ENCODE peak calls at places on chromosomes 6 and 20, in eight cellular contexts. W is fibroblast of lung, R is psoas muscle, I is A549, M is hepatocyte, L is cardiac muscle cell, U is right atrium auricular region, D is IMR-90. Z is an unnamed sample.

GRCh38 chr6:112207131-112207530 is 47.2 kb downstream of the LAMA4 start:
- DNase-seq in W (peak; percentile 62), R (no peak), I (no peak), M (no peak), L (no peak), U (no peak), D (no peak), Z (no peak)

GRCh38 chr20:4853004-4853403 is 131.3 kb downstream of the PRND start:
- DNase-seq in W (no peak), R (no peak), I (no peak), M (no peak), L (no peak), U (no peak), D (no peak), Z (no peak)

GRCh38 chr6:474454-475185 is 83.1 kb downstream of the IRF4 start:
- DNase-seq in W (no peak), R (no peak), I (no peak), M (no peak), L (peak; percentile 13), U (no peak), D (no peak), Z (no peak)

GRCh38 chr20:23907579-23907978 is 28.0 kb upstream of the CST5 start:
- DNase-seq in W (no peak), R (no peak), I (no peak), M (no peak), L (no peak), U (no peak), D (no peak), Z (no peak)

GRCh38 chr6:27157461-27158315 is 89.8 kb upstream of the PRSS16 start:
- DNase-seq in W (peak; percentile 72), R (peak; percentile 74), I (peak; percentile 87), M (peak; percentile 86), L (peak; percentile 70), U (no peak), D (peak; percentile 77), Z (no peak)

GRCh38 chr6:28977351-28978136 is 27.6 kb downstream of the ZNF311 start:
- DNase-seq in W (peak; percentile 56), R (peak; percentile 60), I (no peak), M (peak; percentile 19), L (peak; percentile 84), U (no peak), D (peak; percentile 50), Z (no peak)

GRCh38 chr20:61924858-61925554 is 140.7 kb downstream of the TAF4 start:
- DNase-seq in W (no peak), R (peak; percentile 38), I (no peak), M (no peak), L (no peak), U (no peak), D (no peak), Z (no peak)

GRCh38 chr20:15851576-15852075 is 721.6 kb downstream of the KIF16B start:
- DNase-seq in W (no peak), R (no peak), I (no peak), M (no peak), L (no peak), U (no peak), D (no peak), Z (no peak)

GRCh38 chr6:148392611-148393160 is 50.0 kb downstream of the SASH1 start:
- DNase-seq in W (peak; percentile 41), R (no peak), I (no peak), M (no peak), L (no peak), U (no peak), D (no peak), Z (no peak)

GRCh38 chr6:152071318-152071717 is 263.8 kb downstream of the ESR1 start:
- DNase-seq in W (no peak), R (no peak), I (no peak), M (no peak), L (no peak), U (no peak), D (no peak), Z (no peak)

GRCh38 chr6:86888311-86888710 is 49.0 kb upstream of the HTR1E start:
- DNase-seq in W (no peak), R (no peak), I (no peak), M (no peak), L (no peak), U (no peak), D (no peak), Z (no peak)

GRCh38 chr6:19929312-19929711 is 92.1 kb downstream of the ID4 start:
- DNase-seq in W (no peak), R (no peak), I (no peak), M (no peak), L (no peak), U (no peak), D (no peak), Z (no peak)

GRCh38 chr6:40379811-40380210 is 207.4 kb downstream of the LRFN2 start:
- DNase-seq in W (no peak), R (no peak), I (no peak), M (no peak), L (no peak), U (no peak), D (no peak), Z (no peak)

GRCh38 chr6:162198072-162198471 is 529.5 kb downstream of the PRKN start:
- DNase-seq in W (no peak), R (no peak), I (no peak), M (no peak), L (no peak), U (no peak), D (no peak), Z (no peak)

GRCh38 chr6:169993861-169994481 is 242.5 kb downstream of the ERMARD start:
- DNase-seq in W (no peak), R (no peak), I (no peak), M (no peak), L (no peak), U (no peak), D (no peak), Z (no peak)

GRCh38 chr6:31945507-31946369 is at the start of gene CFB:
- DNase-seq in W (peak; percentile 80), R (peak; percentile 87), I (peak; percentile 57), M (peak; percentile 89), L (peak; percentile 91), U (peak; percentile 88), D (peak; percentile 86), Z (no peak)
- H3K4me3 ChIP-seq in W (peak within 1 kb of the TSS; percentile 35), R (peak within 1 kb of the TSS; percentile 22), I (no peak within 1 kb of the TSS), M (no peak within 1 kb of the TSS), L (no peak within 1 kb of the TSS), U (peak within 1 kb of the TSS; percentile 32), D (peak within 1 kb of the TSS; percentile 3), Z (no peak within 1 kb of the TSS)

GRCh38 chr20:38730167-38730988 is 6.1 kb downstream of the SLC32A1 start:
- DNase-seq in W (no peak), R (no peak), I (no peak), M (no peak), L (no peak), U (no peak), D (no peak), Z (no peak)

GRCh38 chr20:38730989-38731737 is 6.9 kb downstream of the SLC32A1 start:
- DNase-seq in W (peak; percentile 31), R (peak; percentile 80), I (peak; percentile 79), M (peak; percentile 73), L (peak; percentile 64), U (no peak), D (peak; percentile 31), Z (no peak)

GRCh38 chr20:38728237-38728761 is 4.0 kb downstream of the SLC32A1 start:
- DNase-seq in W (no peak), R (no peak), I (no peak), M (no peak), L (no peak), U (no peak), D (no peak), Z (no peak)

GRCh38 chr20:38728911-38729642 is 4.8 kb downstream of the SLC32A1 start:
- DNase-seq in W (no peak), R (no peak), I (no peak), M (no peak), L (no peak), U (no peak), D (no peak), Z (no peak)

DNA sequence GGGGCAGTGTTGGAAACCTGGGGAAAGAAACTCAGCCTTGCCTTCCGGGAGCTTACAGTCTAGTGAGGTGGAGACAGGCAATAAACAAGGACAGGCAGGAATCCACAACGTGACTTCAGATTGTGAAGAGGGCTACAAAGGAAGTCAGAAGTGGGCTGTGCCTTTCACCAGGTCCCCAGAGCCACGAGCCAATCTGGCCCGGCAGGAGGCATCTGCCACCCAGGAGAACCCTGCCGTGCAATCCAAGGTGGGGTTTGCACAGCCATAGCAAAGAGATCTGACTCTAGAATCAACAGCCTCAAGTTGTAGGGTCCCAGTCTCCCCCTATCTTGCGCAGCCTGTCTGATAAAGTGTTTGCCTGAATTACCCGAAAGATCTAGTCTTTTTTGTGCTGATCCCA is 5.5 kb downstream of the SLC32A1 start:
- DNase-seq in W (no peak), R (no peak), I (no peak), M (no peak), L (no peak), U (no peak), D (no peak), Z (no peak)
- H3K4me1 ChIP-seq in W (no peaks in the 10 kb centered on the region), R (peaks cover 5% of the 10 kb centered on the region), I (peaks cover 9% of the 10 kb centered on the region), M (peaks cover 9% of the 10 kb centered on the region), L (no peaks in the 10 kb centered on the region), U (peaks cover 57% of the 10 kb centered on the region), D (no peaks in the 10 kb centered on the region), Z (peaks cover 18% of the 10 kb centered on the region)

GRCh38 chr6:139290787-139291294 is 957 bp downstream of the TXLNB start:
- DNase-seq in W (peak; percentile 75), R (peak; percentile 60), I (no peak), M (no peak), L (peak; percentile 61), U (no peak), D (peak; percentile 75), Z (no peak)

GRCh38 chr6:139291813-139292619 is at the start of gene TXLNB:
- DNase-seq in W (peak; percentile 88), R (peak; percentile 94), I (no peak), M (peak; percentile 60), L (peak; percentile 93), U (peak; percentile 83), D (peak; percentile 87), Z (no peak)

GRCh38 chr6:139287868-139288267 is 3.9 kb downstream of the TXLNB start:
- DNase-seq in W (no peak), R (no peak), I (no peak), M (no peak), L (no peak), U (no peak), D (no peak), Z (no peak)

GRCh38 chr6:139288496-139289040 is 3.2 kb downstream of the TXLNB start:
- DNase-seq in W (no peak), R (peak; percentile 53), I (no peak), M (no peak), L (no peak), U (no peak), D (no peak), Z (no peak)

DNA sequence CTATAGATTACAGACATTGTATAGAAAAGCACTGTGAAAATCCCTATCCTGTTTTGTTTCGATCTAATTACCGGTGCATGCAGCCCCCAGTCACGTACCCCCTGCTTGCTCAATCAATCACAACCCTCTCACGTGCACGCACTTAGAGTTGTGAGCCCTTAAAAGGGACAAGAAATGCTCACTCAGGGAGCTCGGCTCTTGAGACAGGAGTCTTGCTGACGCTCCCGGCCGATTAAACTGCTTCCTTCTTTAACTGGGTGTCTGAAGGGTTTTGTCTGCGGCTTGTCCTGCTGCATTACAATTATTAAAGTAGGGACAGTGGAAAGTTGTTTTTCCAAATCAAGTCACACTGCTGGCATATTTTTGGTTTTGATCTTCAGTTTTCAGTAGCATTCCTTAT is 2.6 kb downstream of the TXLNB start:
- DNase-seq in W (no peak), R (no peak), I (no peak), M (no peak), L (no peak), U (no peak), D (no peak), Z (no peak)
- H3K4me3 ChIP-seq in W (no peak overlapping the region), R (peak overlapping the region; percentile 68), I (no peak overlapping the region), M (no peak overlapping the region), L (no peak overlapping the region), U (peak overlapping the region; percentile 14), D (no peak overlapping the region), Z (no peak overlapping the region)

GRCh38 chr6:73513496-73513854 is 7.4 kb downstream of the EEF1A1 start:
- DNase-seq in W (no peak), R (no peak), I (peak; percentile 20), M (no peak), L (peak; percentile 29), U (no peak), D (peak; percentile 51), Z (no peak)
- H3K4me1 ChIP-seq in W (peaks cover 6% of the 10 kb centered on the region), R (peaks cover 3% of the 10 kb centered on the region), I (peaks cover 27% of the 10 kb centered on the region), M (peaks cover 13% of the 10 kb centered on the region), L (peaks cover 16% of the 10 kb centered on the region), U (peaks cover 29% of the 10 kb centered on the region), D (peaks cover 2% of the 10 kb centered on the region), Z (no peaks in the 10 kb centered on the region)